ENCODE peak calls at places on chromosomes 5 and 9, in seven cellular contexts. Y is choroid plexus epithelial cell, S is sigmoid colon, N is AG10803, R is tibial artery, L is RWPE2, U is left ventricle myocardium inferior. Q is an unnamed sample.

GRCh38 chr5:1734271-1734907 is 65.2 kb downstream of the MRPL36 start:
- DNase-seq in Y (no peak), S (no peak), N (no peak), R (no peak), L (peak), U (no peak), Q (peak)

GRCh38 chr9:85208666-85209065 is 533.1 kb downstream of the AGTPBP1 start:
- DNase-seq in Y (no peak), S (no peak), N (peak), R (no peak), L (no peak), U (no peak), Q (no peak)

GRCh38 chr5:65209341-65209740 is 272.4 kb downstream of the ADAMTS6 start:
- DNase-seq in Y (peak), S (no peak), N (peak), R (no peak), L (no peak), U (no peak), Q (no peak)

GRCh38 chr5:127486471-127486870 is 31.0 kb upstream of the PRRC1 start:
- DNase-seq in Y (no peak), S (no peak), N (no peak), R (no peak), L (no peak), U (no peak), Q (no peak)

GRCh38 chr5:81980598-81981260 is 8.9 kb downstream of the ATG10 start:
- DNase-seq in Y (no peak), S (no peak), N (no peak), R (no peak), L (no peak), U (no peak), Q (no peak)

GRCh38 chr5:14775857-14776256 is 95.7 kb downstream of the ANKH start:
- DNase-seq in Y (no peak), S (no peak), N (peak), R (no peak), L (peak), U (peak), Q (no peak)

GRCh38 chr5:101473483-101473882 is 570.4 kb upstream of the ST8SIA4 start:
- DNase-seq in Y (peak), S (no peak), N (peak), R (no peak), L (no peak), U (no peak), Q (no peak)

GRCh38 chr9:114919611-114920010 is 10.8 kb downstream of the TNFSF8 start:
- DNase-seq in Y (peak), S (no peak), N (no peak), R (no peak), L (no peak), U (no peak), Q (no peak)

GRCh38 chr9:128901379-128901778 is 19.4 kb upstream of the PHYHD1 start:
- DNase-seq in Y (no peak), S (no peak), N (no peak), R (no peak), L (no peak), U (no peak), Q (no peak)

GRCh38 chr5:111251941-111252340 is 27.8 kb downstream of the CAMK4 start:
- DNase-seq in Y (no peak), S (no peak), N (no peak), R (no peak), L (no peak), U (no peak), Q (no peak)

GRCh38 chr9:73049280-73049679 is 96.4 kb upstream of the ALDH1A1 start:
- DNase-seq in Y (no peak), S (no peak), N (no peak), R (no peak), L (no peak), U (no peak), Q (no peak)

GRCh38 chr5:116673453-116673852 is 98.8 kb upstream of the SEMA6A start:
- DNase-seq in Y (no peak), S (no peak), N (no peak), R (no peak), L (no peak), U (no peak), Q (no peak)

GRCh38 chr5:155027993-155028629 is 14.6 kb downstream of the KIF4B start:
- DNase-seq in Y (peak), S (no peak), N (no peak), R (no peak), L (no peak), U (no peak), Q (no peak)
- TF ChIP-seq CTCF in Y (peak), S (no peak), N (peak), R (no peak), L (peak), U (no peak), Q (no peak)

GRCh38 chr9:87954230-87954629 is 20.1 kb downstream of the CDK20 start:
- DNase-seq in Y (no peak), S (no peak), N (no peak), R (no peak), L (no peak), U (no peak), Q (no peak)

GRCh38 chr9:87950296-87950695 is 24.0 kb downstream of the CDK20 start:
- DNase-seq in Y (no peak), S (no peak), N (no peak), R (no peak), L (no peak), U (no peak), Q (no peak)

DNA sequence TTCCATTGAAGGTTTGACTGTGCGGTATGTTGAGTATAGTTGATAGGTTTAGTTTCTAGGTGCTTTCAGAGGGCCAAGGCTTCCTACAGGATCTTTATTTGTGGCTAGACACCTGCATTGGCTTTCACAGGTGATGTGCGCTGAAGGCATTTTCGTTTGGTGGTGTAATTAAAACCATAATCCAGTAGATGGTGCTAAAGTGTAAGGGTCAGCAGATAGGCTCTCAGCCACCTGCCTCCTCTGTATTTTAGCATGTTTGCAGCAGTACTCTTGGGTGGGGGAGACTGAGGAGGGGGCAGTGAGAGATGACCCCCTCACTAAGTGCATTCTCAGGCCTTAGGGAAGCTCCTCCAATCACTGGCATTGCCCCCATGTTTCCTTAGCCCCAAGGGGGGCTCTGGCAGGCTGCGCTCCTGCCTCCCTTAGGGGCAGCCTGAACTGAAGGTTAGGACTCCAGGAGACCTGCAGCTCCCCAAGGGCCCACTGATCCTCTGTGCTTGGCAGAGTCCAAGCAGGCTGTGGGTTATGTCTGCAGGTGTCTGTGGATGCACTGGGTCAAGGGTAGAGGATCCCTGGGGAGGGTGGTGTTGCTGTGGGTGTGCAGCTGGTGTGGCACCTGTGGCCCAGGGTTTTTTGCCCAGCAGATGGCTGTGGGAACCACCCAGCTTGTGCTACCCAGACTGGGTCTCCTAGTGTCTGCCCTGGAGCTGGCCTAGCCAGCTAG is 23.4 kb downstream of the CDK20 start:
- DNase-seq in Y (peak), S (no peak), N (no peak), R (no peak), L (no peak), U (no peak), Q (no peak)
- TF ChIP-seq CTCF in Y (peak), S (no peak), N (peak), R (no peak), L (peak), U (peak), Q (peak)

GRCh38 chr5:61132559-61132958 is 29.7 kb downstream of the SMIM15 start:
- DNase-seq in Y (peak), S (no peak), N (peak), R (no peak), L (no peak), U (no peak), Q (no peak)
- TF ChIP-seq CTCF in Y (no peak), S (no peak), N (peak), R (no peak), L (no peak), U (no peak), Q (no peak)

DNA sequence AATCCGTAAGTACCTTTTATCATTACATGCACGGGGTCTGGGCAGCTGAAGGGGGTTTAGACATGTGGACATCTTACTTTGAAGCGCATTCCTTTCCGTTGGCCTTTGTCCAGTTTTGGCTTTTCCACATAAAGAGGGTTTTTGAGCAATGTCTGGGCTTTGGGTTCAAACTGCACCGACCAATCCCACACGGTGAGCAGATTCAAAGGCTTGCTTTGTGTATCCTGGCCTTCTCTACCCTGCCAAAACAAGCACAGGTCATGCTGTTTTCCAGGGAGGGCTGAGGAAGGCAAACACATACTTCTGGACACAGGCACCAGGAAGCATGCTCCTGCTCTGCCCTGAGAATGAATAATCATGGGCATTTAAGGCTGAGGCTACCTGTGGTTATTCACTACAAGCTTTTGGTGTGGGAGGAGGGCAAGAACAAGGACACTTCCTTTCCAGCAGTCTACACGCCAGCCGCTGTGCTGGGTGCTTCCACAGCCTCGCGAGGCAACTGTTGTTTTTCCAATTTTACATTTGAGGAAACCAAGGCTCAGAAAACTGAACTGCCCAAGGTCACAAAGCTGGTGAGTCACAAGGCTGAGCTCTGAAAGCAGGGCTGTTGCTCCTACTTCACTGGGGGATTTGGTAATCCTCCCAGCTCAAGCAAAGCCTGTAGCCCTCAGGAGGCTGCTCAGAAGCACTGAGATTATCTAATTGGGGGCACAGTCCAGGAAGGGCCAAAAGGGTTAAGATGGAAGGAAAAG is 59.8 kb upstream of the GOLPH3 start:
- DNase-seq in Y (peak), S (no peak), N (peak), R (no peak), L (no peak), U (no peak), Q (peak)
- TF ChIP-seq CTCF in Y (no peak), S (no peak), N (no peak), R (no peak), L (no peak), U (no peak), Q (no peak)

GRCh38 chr9:16918920-16919319 is 48.5 kb upstream of the BNC2 start:
- DNase-seq in Y (no peak), S (no peak), N (no peak), R (no peak), L (no peak), U (no peak), Q (no peak)

GRCh38 chr9:16924311-16924915 is 53.9 kb upstream of the BNC2 start:
- DNase-seq in Y (no peak), S (no peak), N (no peak), R (no peak), L (no peak), U (no peak), Q (no peak)

GRCh38 chr9:16925426-16925825 is 55.0 kb upstream of the BNC2 start:
- DNase-seq in Y (peak), S (no peak), N (peak), R (no peak), L (no peak), U (no peak), Q (no peak)

GRCh38 chr9:16921855-16922254 is 51.4 kb upstream of the BNC2 start:
- DNase-seq in Y (peak), S (no peak), N (no peak), R (no peak), L (no peak), U (no peak), Q (no peak)
- TF ChIP-seq CTCF in Y (peak), S (no peak), N (peak), R (no peak), L (no peak), U (no peak), Q (no peak)

GRCh38 chr9:124266826-124267201 is 9.1 kb downstream of the NEK6 start:
- DNase-seq in Y (no peak), S (no peak), N (no peak), R (no peak), L (no peak), U (no peak), Q (no peak)

GRCh38 chr9:124266139-124266825 is 8.5 kb downstream of the NEK6 start:
- DNase-seq in Y (no peak), S (no peak), N (no peak), R (no peak), L (no peak), U (no peak), Q (no peak)

GRCh38 chr9:124269556-124269955 is 11.8 kb downstream of the NEK6 start:
- DNase-seq in Y (no peak), S (no peak), N (no peak), R (no peak), L (no peak), U (no peak), Q (no peak)

GRCh38 chr9:124268248-124268647 is 10.5 kb downstream of the NEK6 start:
- DNase-seq in Y (no peak), S (no peak), N (no peak), R (no peak), L (no peak), U (no peak), Q (no peak)

DNA sequence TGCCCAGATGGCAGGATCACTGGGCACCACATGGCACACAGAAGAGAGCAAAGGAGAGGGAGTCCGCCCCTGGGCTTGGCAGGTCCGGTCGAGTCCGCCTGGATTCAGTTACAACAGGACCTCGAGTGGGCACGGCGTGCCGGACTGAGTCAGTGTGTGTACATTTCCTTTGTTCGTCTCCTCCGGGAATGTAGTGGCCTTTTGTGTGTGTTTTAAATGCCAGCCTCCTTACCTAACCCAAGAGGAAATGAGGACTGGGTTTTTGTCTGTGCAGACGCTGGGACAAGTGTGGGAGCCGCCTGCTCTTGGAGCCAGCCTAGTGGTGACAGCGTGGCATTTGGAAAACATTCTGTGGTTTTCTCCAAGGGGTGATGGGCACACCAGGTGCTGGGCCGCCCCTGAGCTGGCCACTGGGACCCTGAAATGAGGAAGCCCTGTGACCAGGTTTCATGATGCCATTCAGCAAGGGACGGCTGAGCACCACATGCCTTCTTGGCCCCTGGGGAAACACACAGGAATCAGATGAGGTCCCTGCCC is 9.6 kb downstream of the NEK6 start:
- DNase-seq in Y (peak), S (no peak), N (peak), R (peak), L (peak), U (no peak), Q (peak)
- TF ChIP-seq CTCF in Y (no peak), S (no peak), N (no peak), R (peak), L (peak), U (no peak), Q (peak)

Q was measured in CD14-positive monocyte.